ENCODE peak calls at places on chromosomes 13 and 19, in eight cellular contexts. J, R, B, N, F, Q, W and E are unnamed samples.

GRCh38 chr13:113192902-113193301 is 15.6 kb downstream of the PCID2 start:
- DNase-seq in F (peak; percentile 35), J (no peak), R (peak; percentile 91), B (no peak), N (no peak), Q (no peak), W (no peak), E (no peak)

GRCh38 chr19:11887247-11887617 is 350 bp upstream of the ZNF69 start:
- DNase-seq in W (no peak), R (peak; percentile 70), N (no peak), J (no peak), B (no peak), Q (no peak), F (no peak), E (no peak)

GRCh38 chr13:106696140-106696539 is 128.2 kb upstream of the ARGLU1 start:
- DNase-seq in W (no peak), F (no peak), Q (no peak), J (no peak), R (no peak), B (no peak), N (no peak), E (no peak)

GRCh38 chr13:109271061-109271460 is 515.3 kb downstream of the IRS2 start:
- DNase-seq in R (no peak), W (no peak), B (no peak), F (no peak), Q (no peak), J (no peak), N (no peak), E (no peak)

GRCh38 chr19:16340092-16340491 is 15.5 kb downstream of the KLF2 start:
- DNase-seq in R (no peak), B (no peak), N (no peak), F (peak; percentile 66), J (no peak), Q (no peak), W (no peak), E (no peak)

GRCh38 chr19:41294393-41294792 is 15.6 kb upstream of the CCDC97 start:
- DNase-seq in Q (no peak), B (no peak), W (no peak), R (no peak), F (no peak), N (no peak), J (no peak), E (no peak)

GRCh38 chr19:15464394-15465385 is at the start of gene RASAL3:
- DNase-seq in F (no peak), N (no peak), Q (no peak), B (no peak), J (no peak), W (no peak), R (no peak), E (no peak)

GRCh38 chr13:25796474-25796873 is 255.3 kb downstream of the SHISA2 start:
- DNase-seq in N (no peak), J (no peak), W (no peak), Q (no peak), B (no peak), R (no peak), F (peak; percentile 25), E (no peak)

GRCh38 chr13:60990032-60990733 is 425.5 kb downstream of the PCDH20 start:
- DNase-seq in W (peak; percentile 17), N (no peak), Q (no peak), B (no peak), F (no peak), J (no peak), R (no peak), E (peak; percentile 20)

GRCh38 chr19:10617409-10618121 is 7.8 kb upstream of the SLC44A2 start:
- DNase-seq in J (no peak), Q (no peak), B (no peak), R (peak; percentile 54), F (peak; percentile 43), W (no peak), N (no peak), E (no peak)

GRCh38 chr13:113002206-113002821 is 33.3 kb downstream of the MCF2L start:
- DNase-seq in N (no peak), J (no peak), W (no peak), R (no peak), B (peak; percentile 63), Q (peak; percentile 97), F (no peak), E (peak; percentile 94)